ENCODE peak calls at places on chromosomes 11 and 22, in six cellular contexts. T, M, U, K, D and H are unnamed samples.

GRCh38 chr11:129896062-129896461 is 684 bp upstream of the NFRKB start:
- DNase-seq in T (no peak), M (no peak), D (no peak), K (no peak), U (no peak), H (no peak)

GRCh38 chr11:130831506-130832385 is 84.5 kb downstream of the SNX19 start:
- DNase-seq in T (no peak), K (no peak), U (no peak), M (no peak), D (no peak), H (peak; percentile 22)

GRCh38 chr11:45163956-45164575 is 17.6 kb downstream of the PRDM11 start:
- DNase-seq in T (no peak), U (no peak), K (no peak), M (no peak), D (no peak), H (peak; percentile 15)

GRCh38 chr22:41808400-41808799 is 7.9 kb downstream of the CCDC134 start:
- DNase-seq in K (no peak), D (no peak), T (no peak), U (no peak), M (peak; percentile 29), H (no peak)

GRCh38 chr22:41682033-41682807 is 6.4 kb downstream of the SNU13 start:
- DNase-seq in K (peak; percentile 92), D (peak; percentile 80), U (peak; percentile 66), T (peak; percentile 73), M (peak; percentile 85), H (peak; percentile 88)

GRCh38 chr11:94546886-94547285 is 3.2 kb downstream of the FUT4 start:
- DNase-seq in T (no peak), M (no peak), K (no peak), U (no peak), D (no peak), H (no peak)

GRCh38 chr11:78256962-78257361 is 68.2 kb downstream of the USP35 start:
- DNase-seq in M (peak; percentile 53), U (no peak), K (no peak), T (no peak), D (no peak), H (peak; percentile 92)

GRCh38 chr22:20395897-20396287 is 1.9 kb downstream of the ZNF74 start:
- DNase-seq in M (no peak), T (no peak), K (no peak), D (no peak), U (no peak), H (no peak)

GRCh38 chr22:43008509-43008908 is 6.4 kb downstream of the PACSIN2 start:
- DNase-seq in K (no peak), U (no peak), D (no peak), M (no peak), T (no peak), H (no peak)
- H3K9ac ChIP-seq in K (no peak overlapping the region), U (no peak overlapping the region), D (no peak overlapping the region), M (no peak overlapping the region), T (no peak overlapping the region), H (no peak overlapping the region)

DNA sequence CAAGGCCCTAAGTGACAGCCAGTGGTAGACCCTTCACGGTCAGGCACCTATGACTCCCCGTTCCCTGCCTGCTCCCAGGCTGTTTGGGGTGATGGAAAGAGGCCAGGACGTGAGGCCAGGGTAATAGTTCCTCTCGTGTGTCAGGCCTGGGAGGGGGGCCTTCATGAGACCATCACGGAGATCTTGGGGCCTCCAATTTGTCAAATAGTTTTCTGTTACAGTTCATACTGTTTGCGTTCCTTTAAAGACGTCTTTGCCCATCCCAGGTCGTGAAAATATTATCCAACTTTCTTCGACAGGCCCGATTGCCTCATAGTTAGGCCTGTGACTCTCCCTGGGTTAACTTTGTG is 62.2 kb upstream of the KCNQ1OT1 start:
- DNase-seq in T (no peak), D (no peak), K (no peak), U (no peak), M (no peak), H (no peak)
- TF ChIP-seq CEBPB in T (no peak), D (no peak), K (no peak), U (no peak), M (no peak), H (no peak)

DNA sequence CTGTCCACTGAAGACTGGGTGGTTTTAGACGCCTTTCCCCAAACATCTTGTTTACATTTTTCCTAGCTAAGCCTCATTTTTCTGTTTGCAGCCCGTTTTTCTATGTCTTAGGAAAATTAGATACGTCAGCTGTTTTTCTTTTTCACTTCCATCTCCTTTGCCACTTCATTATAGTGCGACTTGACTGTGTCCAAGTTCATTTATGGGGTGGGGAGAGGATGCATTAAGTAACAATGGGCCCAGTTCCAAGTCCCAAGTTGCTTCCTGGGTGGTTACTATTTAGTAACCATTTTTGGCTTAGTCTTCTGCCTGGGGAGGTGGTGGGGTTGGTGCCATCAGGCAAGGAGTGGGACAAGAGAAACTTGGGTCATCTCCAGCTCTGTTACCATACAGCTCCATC is 83.0 kb downstream of the TRAF6 start:
- DNase-seq in K (no peak), M (no peak), T (no peak), D (no peak), U (no peak), H (no peak)
- H3K9ac ChIP-seq in K (no peak overlapping the region), M (no peak overlapping the region), T (no peak overlapping the region), D (no peak overlapping the region), U (no peak overlapping the region), H (no peak overlapping the region)

GRCh38 chr11:2575611-2576051 is 124.2 kb downstream of the KCNQ1OT1 start:
- DNase-seq in U (no peak), M (no peak), D (no peak), K (no peak), T (no peak), H (no peak)

GRCh38 chr11:2577071-2578005 is 122.5 kb downstream of the KCNQ1OT1 start:
- DNase-seq in T (no peak), M (no peak), U (no peak), D (no peak), K (no peak), H (no peak)

GRCh38 chr11:2574553-2575535 is 125.0 kb downstream of the KCNQ1OT1 start:
- DNase-seq in T (no peak), U (no peak), M (no peak), D (no peak), K (no peak), H (no peak)

GRCh38 chr11:2576536-2576935 is 123.3 kb downstream of the KCNQ1OT1 start:
- DNase-seq in T (no peak), U (no peak), D (no peak), K (peak; percentile 45), M (no peak), H (no peak)

DNA sequence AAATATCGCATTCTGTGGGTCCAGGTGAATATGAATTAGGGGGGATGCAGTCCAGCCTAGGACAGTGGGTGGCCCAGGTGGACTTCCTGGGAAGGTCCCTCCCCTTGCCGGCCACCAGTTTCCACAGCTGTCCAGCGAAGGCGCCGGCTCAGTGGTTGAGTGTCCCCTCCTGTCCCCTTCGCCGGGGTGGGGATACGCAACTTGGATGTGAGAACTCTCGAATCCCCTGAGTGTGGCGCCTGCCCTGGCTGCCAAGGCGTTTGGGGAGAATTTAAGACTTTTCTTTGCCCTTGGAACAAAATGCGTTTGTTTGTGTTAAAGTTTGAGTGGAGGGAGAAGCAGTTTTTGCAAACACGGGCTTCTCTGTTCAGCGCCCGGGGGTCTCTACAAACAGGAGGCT is 123.7 kb downstream of the KCNQ1OT1 start:
- DNase-seq in M (no peak), U (no peak), T (no peak), D (no peak), K (no peak), H (no peak)
- TF ChIP-seq CEBPB in M (no peak), U (no peak), T (no peak), D (no peak), K (no peak), H (no peak)

GRCh38 chr22:38201718-38202436 is at the start of gene MAFF:
- DNase-seq in K (peak; percentile 93), M (peak; percentile 93), U (peak; percentile 69), D (peak; percentile 92), T (peak; percentile 95), H (peak; percentile 98)

GRCh38 chr22:38204784-38205183 is 3.0 kb downstream of the MAFF start:
- DNase-seq in D (no peak), M (no peak), U (peak; percentile 58), T (no peak), K (no peak), H (no peak)

GRCh38 chr22:38203855-38204497 is 2.2 kb downstream of the MAFF start:
- DNase-seq in T (no peak), U (no peak), K (no peak), M (no peak), D (no peak), H (peak; percentile 83)

GRCh38 chr22:38202437-38203089 is 769 bp downstream of the MAFF start:
- DNase-seq in T (no peak), U (no peak), D (peak; percentile 50), M (peak; percentile 70), K (peak; percentile 74), H (peak; percentile 92)

DNA sequence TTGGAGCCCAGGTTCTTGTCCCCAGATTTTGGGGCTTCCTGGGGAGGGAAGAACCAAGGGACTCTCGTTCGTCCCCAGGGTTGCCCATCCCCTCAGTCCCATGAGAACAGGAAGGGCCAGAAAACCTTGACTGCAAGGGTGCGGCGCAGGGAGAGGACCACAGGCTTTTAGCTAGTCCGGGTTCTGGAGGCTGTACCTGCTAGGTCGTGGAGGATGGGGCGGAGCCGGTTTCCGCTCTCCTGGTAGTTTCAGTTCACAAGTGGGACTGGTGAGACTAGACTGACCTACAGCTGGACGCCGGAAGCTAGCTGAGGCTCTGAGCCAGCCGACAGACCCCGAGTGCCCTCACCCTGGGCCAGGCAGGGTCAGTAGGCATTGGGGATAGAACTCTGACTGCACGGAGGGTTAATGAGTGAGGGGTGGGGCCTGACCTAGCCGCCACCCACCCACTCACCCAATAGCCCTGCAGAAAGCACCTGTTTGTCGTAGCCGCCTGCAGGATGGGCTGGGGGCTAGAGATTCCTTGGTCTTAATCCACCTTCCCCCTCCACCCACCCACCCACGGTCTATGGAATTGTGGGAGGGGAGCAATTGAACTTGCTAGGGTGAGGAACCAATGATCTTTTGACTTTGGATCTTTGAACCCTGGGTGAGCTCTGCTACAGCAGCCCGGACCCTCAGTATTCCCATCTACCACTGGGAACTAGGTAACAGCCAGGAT is 1.5 kb downstream of the MAFF start:
- DNase-seq in D (peak; percentile 46), M (no peak), U (no peak), T (no peak), K (peak; percentile 73), H (peak; percentile 53)
- H3K9ac ChIP-seq in D (peak overlapping the region; percentile 98), M (peak overlapping the region; percentile 87), U (peak overlapping the region; percentile 69), T (peak overlapping the region; percentile 94), K (peak overlapping the region; percentile 77), H (peak overlapping the region; percentile 95)